ENCODE peak calls at places on chromosomes 3 and 15, in four cellular contexts. One of them, this sample, is unnamed.

GRCh38 chr3:121855555-121855954 is 20.5 kb downstream of the EAF2 start:
- DNase-seq in K562: no peak
- DNase-seq in H1: no peak
- DNase-seq in HepG2: peak
- DNase-seq in this sample: peak

GRCh38 chr3:25468866-25469319 is 40.8 kb downstream of the RARB start:
- DNase-seq in K562: no peak
- DNase-seq in HepG2: no peak
- DNase-seq in H1: no peak
- DNase-seq in this sample: no peak

GRCh38 chr3:40229963-40230362 is 79.5 kb upstream of the EIF1B start:
- DNase-seq in HepG2: no peak
- DNase-seq in K562: no peak
- DNase-seq in H1: no peak
- DNase-seq in this sample: no peak

GRCh38 chr3:188421836-188422540 is 268.0 kb downstream of the LPP start:
- DNase-seq in H1: no peak
- DNase-seq in HepG2: no peak
- DNase-seq in K562: no peak
- DNase-seq in this sample: no peak

GRCh38 chr3:193803288-193803687 is 210.3 kb downstream of the OPA1 start:
- DNase-seq in H1: no peak
- DNase-seq in K562: no peak
- DNase-seq in HepG2: no peak
- DNase-seq in this sample: no peak

GRCh38 chr3:61634678-61635077 is 73.3 kb downstream of the PTPRG start:
- DNase-seq in H1: no peak
- DNase-seq in K562: no peak
- DNase-seq in HepG2: peak
- DNase-seq in this sample: no peak

GRCh38 chr3:160401301-160402095 is 2.0 kb downstream of the SMC4 start:
- DNase-seq in H1: no peak
- DNase-seq in HepG2: peak
- DNase-seq in K562: no peak
- DNase-seq in this sample: no peak

GRCh38 chr3:116445291-116445841 is at the start of gene LSAMP:
- DNase-seq in H1: peak
- DNase-seq in K562: no peak
- DNase-seq in HepG2: no peak
- DNase-seq in this sample: no peak

GRCh38 chr3:161108840-161109239 is 3.7 kb upstream of the B3GALNT1 start:
- DNase-seq in H1: no peak
- DNase-seq in HepG2: no peak
- DNase-seq in K562: no peak
- DNase-seq in this sample: peak

GRCh38 chr3:5442106-5442785 is 254.7 kb downstream of the EDEM1 start:
- DNase-seq in HepG2: no peak
- DNase-seq in K562: peak
- DNase-seq in H1: no peak
- DNase-seq in this sample: peak

GRCh38 chr3:141643391-141643790 is 94.7 kb upstream of the RNF7 start:
- DNase-seq in H1: no peak
- DNase-seq in K562: no peak
- DNase-seq in HepG2: no peak
- DNase-seq in this sample: no peak

GRCh38 chr15:72365844-72366243 is 10.0 kb downstream of the HEXA start:
- DNase-seq in K562: no peak
- DNase-seq in H1: no peak
- DNase-seq in HepG2: no peak
- DNase-seq in this sample: no peak

GRCh38 chr15:69830425-69830824 is 267.3 kb downstream of the TLE3 start:
- DNase-seq in H1: no peak
- DNase-seq in HepG2: no peak
- DNase-seq in K562: no peak
- DNase-seq in this sample: no peak

GRCh38 chr3:162897286-162897685 is 1400.7 kb downstream of the OTOL1 start:
- DNase-seq in K562: no peak
- DNase-seq in HepG2: no peak
- DNase-seq in H1: no peak
- DNase-seq in this sample: no peak

GRCh38 chr3:153051427-153052095 is 110.5 kb upstream of the RAP2B start:
- DNase-seq in K562: peak
- DNase-seq in H1: no peak
- DNase-seq in HepG2: peak
- DNase-seq in this sample: peak

GRCh38 chr3:18840535-18841137 is 307.7 kb upstream of the KCNH8 start:
- DNase-seq in HepG2: no peak
- DNase-seq in K562: no peak
- DNase-seq in H1: no peak
- DNase-seq in this sample: no peak

GRCh38 chr15:34038404-34039179 is 412 bp downstream of the AVEN start:
- DNase-seq in K562: peak
- DNase-seq in HepG2: peak
- DNase-seq in H1: no peak
- DNase-seq in this sample: peak

GRCh38 chr15:39125904-39126303 is 455.0 kb upstream of the THBS1 start:
- DNase-seq in HepG2: peak
- DNase-seq in H1: no peak
- DNase-seq in K562: peak
- DNase-seq in this sample: peak

GRCh38 chr3:153285194-153285641 is 123.2 kb downstream of the RAP2B start:
- DNase-seq in K562: no peak
- DNase-seq in HepG2: no peak
- DNase-seq in H1: no peak
- DNase-seq in this sample: peak

GRCh38 chr3:118478706-118479276 is 555.9 kb downstream of the IGSF11 start:
- DNase-seq in HepG2: no peak
- DNase-seq in H1: peak
- DNase-seq in K562: no peak
- DNase-seq in this sample: no peak

GRCh38 chr3:25040739-25041138 is 387.3 kb upstream of the RARB start:
- DNase-seq in HepG2: no peak
- DNase-seq in H1: no peak
- DNase-seq in K562: no peak
- DNase-seq in this sample: no peak

GRCh38 chr3:128274837-128275236 is 121.6 kb downstream of the EEFSEC start:
- DNase-seq in H1: no peak
- DNase-seq in HepG2: no peak
- DNase-seq in K562: no peak
- DNase-seq in this sample: no peak

GRCh38 chr3:188001052-188001567 is 152.8 kb upstream of the LPP start:
- DNase-seq in HepG2: no peak
- DNase-seq in H1: no peak
- DNase-seq in K562: no peak
- DNase-seq in this sample: no peak

GRCh38 chr3:23051240-23052140 is 151.6 kb upstream of the UBE2E2 start:
- DNase-seq in H1: no peak
- DNase-seq in HepG2: no peak
- DNase-seq in K562: no peak
- DNase-seq in this sample: no peak

GRCh38 chr15:44295909-44296420 is 7.4 kb downstream of the GOLM2 start:
- DNase-seq in K562: peak
- DNase-seq in H1: no peak
- DNase-seq in HepG2: no peak
- DNase-seq in this sample: no peak

GRCh38 chr15:76983588-76984379 is 11.1 kb upstream of the PSTPIP1 start:
- DNase-seq in H1: no peak
- DNase-seq in K562: no peak
- DNase-seq in HepG2: no peak
- DNase-seq in this sample: no peak

GRCh38 chr15:80317389-80318169 is 65.6 kb upstream of the CTXND1 start:
- DNase-seq in K562: no peak
- DNase-seq in H1: no peak
- DNase-seq in HepG2: peak
- DNase-seq in this sample: peak

GRCh38 chr3:192864943-192865342 is 52.7 kb downstream of the MB21D2 start:
- DNase-seq in HepG2: no peak
- DNase-seq in K562: no peak
- DNase-seq in H1: no peak
- DNase-seq in this sample: no peak

GRCh38 chr3:188202358-188203138 is 48.6 kb downstream of the LPP start:
- DNase-seq in H1: no peak
- DNase-seq in HepG2: peak
- DNase-seq in K562: peak
- DNase-seq in this sample: peak

GRCh38 chr3:72641684-72642083 is 206.6 kb downstream of the SHQ1 start:
- DNase-seq in H1: no peak
- DNase-seq in K562: no peak
- DNase-seq in HepG2: no peak
- DNase-seq in this sample: no peak

GRCh38 chr3:101070260-101071121 is 77.3 kb upstream of the ABI3BP start:
- DNase-seq in H1: peak
- DNase-seq in K562: peak
- DNase-seq in HepG2: peak
- DNase-seq in this sample: peak

GRCh38 chr3:58383904-58384303 is 49.7 kb downstream of the PDHB start:
- DNase-seq in K562: no peak
- DNase-seq in HepG2: no peak
- DNase-seq in H1: no peak
- DNase-seq in this sample: peak

GRCh38 chr15:29097168-29097567 is 172.5 kb downstream of the NSMCE3 start:
- DNase-seq in HepG2: no peak
- DNase-seq in H1: no peak
- DNase-seq in K562: no peak
- DNase-seq in this sample: no peak

GRCh38 chr3:143601738-143602480 is 246.4 kb downstream of the SLC9A9 start:
- DNase-seq in K562: no peak
- DNase-seq in HepG2: no peak
- DNase-seq in H1: no peak
- DNase-seq in this sample: no peak

GRCh38 chr3:182570934-182571594 is 222.2 kb upstream of the ATP11B start:
- DNase-seq in H1: no peak
- DNase-seq in K562: no peak
- DNase-seq in HepG2: no peak
- DNase-seq in this sample: no peak

GRCh38 chr3:42442640-42443039 is 32.2 kb upstream of the LYZL4 start:
- DNase-seq in K562: no peak
- DNase-seq in H1: no peak
- DNase-seq in HepG2: no peak
- DNase-seq in this sample: no peak

DNA sequence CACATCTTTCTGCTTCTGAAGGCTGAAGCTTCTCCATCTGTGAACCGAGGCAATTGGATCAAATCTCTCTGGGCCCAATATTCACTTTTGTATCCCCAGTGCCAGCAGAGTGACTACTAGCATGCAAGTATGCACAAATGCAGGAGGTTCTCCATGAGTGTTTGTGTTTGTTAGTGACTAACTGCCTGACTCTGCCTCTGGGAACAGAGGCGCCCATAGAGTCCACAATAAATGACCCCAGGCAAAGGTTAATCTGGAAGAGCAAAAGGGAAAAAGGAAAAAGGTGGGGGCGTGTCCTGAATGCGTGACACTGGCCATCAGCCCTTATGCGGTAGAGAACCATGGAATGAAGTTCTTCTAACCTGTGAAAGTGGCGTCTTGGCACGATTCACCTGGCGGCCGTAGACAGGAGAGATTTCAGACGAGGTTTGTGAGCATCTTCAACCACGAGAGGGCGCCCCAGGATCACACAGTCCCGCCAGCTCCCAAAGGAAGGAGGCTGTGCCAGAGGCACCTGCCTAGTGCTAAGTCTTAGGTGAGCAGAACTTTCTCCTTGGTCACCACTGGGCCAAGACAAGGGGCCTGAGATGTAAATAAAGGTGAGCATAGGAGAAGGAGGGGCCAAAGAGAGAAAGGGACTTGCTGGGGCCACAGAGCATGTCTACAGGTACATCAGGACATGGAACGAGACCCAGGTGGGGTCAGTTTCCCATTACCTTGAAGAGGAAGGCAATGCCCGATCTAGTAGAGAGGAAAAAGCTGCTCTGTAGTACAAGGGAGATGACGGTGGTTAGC is 44.2 kb downstream of the RBPMS2 start:
- DNase-seq in HepG2: peak
- DNase-seq in H1: peak
- DNase-seq in K562: peak
- DNase-seq in this sample: peak
- TF ChIP-seq RNF2 in HepG2: no peak
- TF ChIP-seq RNF2 in H1: no peak
- TF ChIP-seq RNF2 in K562: no peak
- TF ChIP-seq RNF2 in this sample: no peak

DNA sequence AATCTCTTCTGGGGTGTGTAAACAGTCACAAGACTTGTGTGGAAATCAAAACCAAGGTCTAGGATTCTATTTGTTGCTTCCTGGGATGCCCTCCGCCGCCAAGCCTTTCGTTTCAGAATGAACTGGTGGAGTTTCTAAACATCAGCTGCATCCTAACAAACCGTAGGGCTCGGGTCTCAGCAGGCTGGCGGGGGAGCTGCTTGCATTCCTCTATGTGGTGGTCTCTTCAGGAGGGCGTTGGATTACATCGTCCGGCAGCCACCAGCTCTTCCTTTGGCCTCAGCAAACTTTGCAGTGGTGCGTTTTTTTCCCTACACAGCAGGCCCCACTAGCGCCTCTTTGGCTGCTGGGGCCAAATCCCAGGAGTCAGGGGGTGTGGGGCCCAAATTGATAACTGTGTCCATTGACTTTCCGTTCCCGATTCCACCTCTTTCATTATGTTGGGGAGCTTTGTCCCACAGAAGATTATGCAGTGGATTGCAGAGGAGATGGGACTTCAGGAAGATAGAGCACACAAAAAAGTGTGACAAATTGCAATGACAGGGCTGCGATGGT is 390.0 kb upstream of the NR2F2 start:
- DNase-seq in HepG2: no peak
- DNase-seq in K562: no peak
- DNase-seq in H1: no peak
- DNase-seq in this sample: no peak
- TF ChIP-seq JUN in HepG2: no peak
- TF ChIP-seq JUN in K562: no peak
- TF ChIP-seq JUN in H1: no peak
- TF ChIP-seq JUN in this sample: no peak

GRCh38 chr3:172194702-172195392 is 155.5 kb downstream of the FNDC3B start:
- DNase-seq in HepG2: no peak
- DNase-seq in H1: no peak
- DNase-seq in K562: no peak
- DNase-seq in this sample: peak
- TF ChIP-seq RNF2 in HepG2: no peak
- TF ChIP-seq RNF2 in H1: no peak
- TF ChIP-seq RNF2 in K562: no peak
- TF ChIP-seq RNF2 in this sample: no peak

GRCh38 chr3:78519281-78519680 is 1248.5 kb downstream of the ROBO1 start:
- DNase-seq in H1: no peak
- DNase-seq in K562: no peak
- DNase-seq in HepG2: no peak
- DNase-seq in this sample: no peak
- TF ChIP-seq JUN in H1: no peak
- TF ChIP-seq JUN in K562: no peak
- TF ChIP-seq JUN in HepG2: no peak
- TF ChIP-seq JUN in this sample: no peak

DNA sequence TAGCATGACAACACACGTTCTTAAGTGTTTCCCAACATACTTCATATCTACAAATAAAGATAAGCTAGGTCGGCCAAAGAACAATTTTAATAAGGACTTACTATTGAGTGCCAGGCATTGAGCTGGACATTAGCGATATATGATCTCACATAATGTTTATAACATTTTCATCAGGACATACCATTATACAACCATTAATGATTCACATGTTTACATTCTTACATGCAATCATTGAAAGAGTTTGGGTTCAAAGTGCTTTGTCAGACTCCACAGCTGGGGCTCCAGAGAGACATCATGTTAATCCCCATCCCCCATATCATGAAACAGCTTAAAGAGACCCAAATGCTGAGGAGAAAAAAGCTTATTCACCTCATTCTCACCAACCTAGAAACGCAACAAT is 189.0 kb downstream of the STT3B start:
- DNase-seq in K562: no peak
- DNase-seq in H1: no peak
- DNase-seq in HepG2: peak
- DNase-seq in this sample: no peak
- TF ChIP-seq RNF2 in K562: no peak
- TF ChIP-seq RNF2 in H1: no peak
- TF ChIP-seq RNF2 in HepG2: no peak
- TF ChIP-seq RNF2 in this sample: no peak